ENCODE peak calls at places on chromosomes 1 and 21, in eight cellular contexts. K is prostate gland, Z is sigmoid colon, O is HCT116, T is transverse colon, M is endothelial cell of umbilical vein, V is spleen, H is esophagus muscularis mucosa. I is an unnamed sample. For H3K4me1, the result is how much of the 10 kb centered on the place peaks cover.

GRCh38 chr1:24392982-24393645 is 20.5 kb downstream of the STPG1 start:
- DNase-seq in K (no peak), Z (no peak), O (no peak), T (no peak), M (peak), V (no peak), H (peak), I (no peak)

GRCh38 chr1:98662354-98662665 is 789 bp downstream of the SNX7 start:
- DNase-seq in K (no peak), Z (no peak), O (no peak), T (no peak), M (no peak), V (no peak), H (no peak), I (no peak)

GRCh38 chr21:38181101-38181500 is 75.7 kb upstream of the KCNJ15 start:
- DNase-seq in K (no peak), Z (no peak), O (no peak), T (no peak), M (no peak), V (no peak), H (peak), I (no peak)

GRCh38 chr1:209583408-209583807 is at the start of gene CAMK1G:
- DNase-seq in K (no peak), Z (no peak), O (no peak), T (no peak), M (no peak), V (no peak), H (no peak), I (no peak)

GRCh38 chr21:31426235-31426797 is 82.3 kb upstream of the TIAM1 start:
- DNase-seq in K (no peak), Z (no peak), O (no peak), T (no peak), M (no peak), V (no peak), H (no peak), I (no peak)

GRCh38 chr1:211206981-211207380 is 52.2 kb upstream of the RCOR3 start:
- DNase-seq in K (no peak), Z (no peak), O (no peak), T (no peak), M (no peak), V (no peak), H (no peak), I (no peak)

GRCh38 chr1:27934818-27935549 is at the start of gene SMPDL3B:
- DNase-seq in K (peak), Z (no peak), O (peak), T (peak), M (peak), V (peak), H (no peak), I (no peak)

GRCh38 chr21:32403201-32403701 is 9.3 kb upstream of the EVA1C start:
- DNase-seq in K (peak), Z (peak), O (no peak), T (peak), M (peak), V (no peak), H (no peak), I (no peak)

GRCh38 chr1:16727190-16728111 is 12.9 kb upstream of the RNU1-4 start:
- DNase-seq in K (peak), Z (peak), O (peak), T (peak), M (peak), V (peak), H (peak), I (peak)

GRCh38 chr1:162530318-162530984 is 31.1 kb upstream of the UAP1 start:
- DNase-seq in K (no peak), Z (no peak), O (no peak), T (peak), M (peak), V (no peak), H (no peak), I (no peak)

GRCh38 chr1:81706650-81707435 is 93.9 kb upstream of the ADGRL2 start:
- DNase-seq in K (no peak), Z (no peak), O (no peak), T (no peak), M (peak), V (no peak), H (no peak), I (no peak)

GRCh38 chr1:117664314-117664713 is 58.5 kb downstream of the TENT5C start:
- DNase-seq in K (no peak), Z (no peak), O (no peak), T (no peak), M (no peak), V (no peak), H (no peak), I (no peak)

GRCh38 chr1:49048188-49048587 is 271.5 kb upstream of the BEND5 start:
- DNase-seq in K (no peak), Z (no peak), O (no peak), T (no peak), M (no peak), V (no peak), H (no peak), I (no peak)

GRCh38 chr1:94831636-94832035 is 11.5 kb downstream of the SLC44A3 start:
- DNase-seq in K (no peak), Z (no peak), O (no peak), T (no peak), M (no peak), V (no peak), H (no peak), I (no peak)

GRCh38 chr1:77538956-77539509 is 143.4 kb downstream of the ZZZ3 start:
- DNase-seq in K (no peak), Z (peak), O (no peak), T (peak), M (no peak), V (no peak), H (no peak), I (no peak)

GRCh38 chr1:47507921-47508894 is 70.4 kb downstream of the FOXD2 start:
- DNase-seq in K (peak), Z (no peak), O (no peak), T (peak), M (no peak), V (peak), H (no peak), I (no peak)

GRCh38 chr1:21937372-21938121 is 437 bp upstream of the HSPG2 start:
- DNase-seq in K (peak), Z (peak), O (peak), T (peak), M (peak), V (peak), H (no peak), I (no peak)

GRCh38 chr1:227318852-227319607 is 738 bp upstream of the CDC42BPA start:
- DNase-seq in K (peak), Z (peak), O (no peak), T (peak), M (peak), V (no peak), H (no peak), I (no peak)

DNA sequence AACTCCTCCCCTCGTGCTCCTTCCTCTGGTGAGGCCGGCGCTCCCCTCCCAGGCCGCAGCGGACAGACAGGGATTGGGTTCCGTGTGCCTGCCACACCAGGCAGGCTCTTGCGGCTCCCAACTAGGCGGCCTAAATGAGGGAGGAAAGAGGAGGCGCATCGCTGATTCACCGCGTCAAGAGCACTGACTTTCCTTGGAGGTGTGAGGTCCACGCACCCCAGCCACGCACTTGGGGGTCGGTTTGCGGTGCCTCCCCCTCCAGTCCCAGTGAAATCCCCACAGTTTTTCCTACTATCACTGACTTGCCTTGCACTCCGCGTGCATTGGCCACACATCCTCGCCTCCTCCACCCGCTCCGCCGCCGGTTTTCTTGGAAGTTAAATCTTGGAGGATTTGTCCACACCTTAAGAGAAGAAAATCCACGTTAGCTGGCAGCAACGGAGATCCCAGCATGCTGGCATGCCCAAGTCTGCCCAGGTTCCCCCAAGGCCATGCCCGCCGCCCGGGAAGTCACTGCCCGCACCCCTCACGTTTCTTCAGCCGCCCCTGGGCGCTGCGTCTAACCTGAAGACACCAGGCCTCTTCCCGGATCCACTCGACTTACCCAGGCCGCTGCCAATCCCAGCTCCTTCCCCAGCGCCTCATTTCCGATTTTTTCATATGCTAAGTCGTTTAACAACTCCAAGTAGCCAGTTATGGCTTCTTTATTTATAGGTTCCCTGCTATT is 1.1 kb upstream of the FOXD3 start:
- DNase-seq in K (no peak), Z (no peak), O (no peak), T (no peak), M (no peak), V (no peak), H (peak), I (no peak)
- H3K4me1 ChIP-seq in K (under half), Z (half or more), O (under half), T (under half), M (under half), V (half or more), H (half or more), I (under half)

GRCh38 chr1:214551436-214552173 is at the start of gene PTPN14:
- DNase-seq in K (peak), Z (peak), O (peak), T (peak), M (peak), V (peak), H (peak), I (no peak)

GRCh38 chr1:214551052-214551435 is 358 bp downstream of the PTPN14 start:
- DNase-seq in K (peak), Z (peak), O (no peak), T (peak), M (no peak), V (peak), H (peak), I (no peak)

GRCh38 chr1:214553142-214553710 is 1.8 kb upstream of the PTPN14 start:
- DNase-seq in K (no peak), Z (no peak), O (no peak), T (no peak), M (peak), V (no peak), H (no peak), I (no peak)

GRCh38 chr1:214550339-214551051 is 907 bp downstream of the PTPN14 start:
- DNase-seq in K (no peak), Z (no peak), O (no peak), T (no peak), M (no peak), V (no peak), H (peak), I (no peak)

DNA sequence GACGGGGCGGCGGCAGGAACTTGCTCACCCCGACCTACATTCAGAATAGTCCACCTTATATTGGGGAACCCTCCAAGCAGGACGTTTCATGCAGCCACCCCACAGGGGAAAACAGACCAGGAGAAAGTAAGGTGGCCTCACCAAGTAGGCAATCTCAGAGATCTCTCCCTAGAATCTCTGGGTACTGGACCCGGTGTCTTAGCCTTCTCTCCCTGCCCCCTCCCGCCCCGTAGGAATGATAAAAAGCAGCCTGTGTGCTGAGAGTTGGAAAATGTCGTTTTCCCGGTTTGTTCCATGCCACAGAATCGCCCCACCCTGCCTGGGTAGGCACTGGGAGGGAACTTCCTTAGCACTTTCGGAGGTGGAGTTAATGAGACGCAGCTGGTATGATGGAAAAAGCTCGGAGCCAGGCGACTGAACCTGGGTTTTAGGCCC is 789 bp upstream of the PTPN14 start:
- DNase-seq in K (peak), Z (peak), O (peak), T (peak), M (peak), V (no peak), H (peak), I (no peak)
- TF ChIP-seq POLR2AphosphoS5 in K (peak), Z (no peak), O (peak), T (peak), M (no peak), V (peak), H (peak), I (no peak)

GRCh38 chr21:36706482-36706852 is 7.6 kb downstream of the SIM2 start:
- DNase-seq in K (no peak), Z (no peak), O (no peak), T (no peak), M (no peak), V (peak), H (no peak), I (peak)
- H3K4me1 ChIP-seq in K (under half), Z (half or more), O (under half), T (under half), M (under half), V (half or more), H (half or more), I (under half)

GRCh38 chr1:202214089-202214843 is 20.7 kb downstream of the LGR6 start:
- DNase-seq in K (no peak), Z (no peak), O (no peak), T (peak), M (no peak), V (no peak), H (no peak), I (no peak)

GRCh38 chr1:202210969-202211368 is 17.4 kb downstream of the LGR6 start:
- DNase-seq in K (no peak), Z (no peak), O (no peak), T (no peak), M (no peak), V (no peak), H (no peak), I (no peak)

GRCh38 chr1:202210370-202210769 is 16.8 kb downstream of the LGR6 start:
- DNase-seq in K (peak), Z (no peak), O (no peak), T (no peak), M (no peak), V (no peak), H (no peak), I (no peak)

GRCh38 chr1:202213361-202214088 is 19.9 kb downstream of the LGR6 start:
- DNase-seq in K (no peak), Z (no peak), O (no peak), T (no peak), M (no peak), V (no peak), H (no peak), I (no peak)

GRCh38 chr1:202212787-202213186 is 19.2 kb downstream of the LGR6 start:
- DNase-seq in K (no peak), Z (no peak), O (no peak), T (no peak), M (no peak), V (no peak), H (no peak), I (no peak)
- TF ChIP-seq POLR2AphosphoS5 in K (no peak), Z (no peak), O (no peak), T (no peak), M (no peak), V (no peak), H (no peak), I (no peak)

DNA sequence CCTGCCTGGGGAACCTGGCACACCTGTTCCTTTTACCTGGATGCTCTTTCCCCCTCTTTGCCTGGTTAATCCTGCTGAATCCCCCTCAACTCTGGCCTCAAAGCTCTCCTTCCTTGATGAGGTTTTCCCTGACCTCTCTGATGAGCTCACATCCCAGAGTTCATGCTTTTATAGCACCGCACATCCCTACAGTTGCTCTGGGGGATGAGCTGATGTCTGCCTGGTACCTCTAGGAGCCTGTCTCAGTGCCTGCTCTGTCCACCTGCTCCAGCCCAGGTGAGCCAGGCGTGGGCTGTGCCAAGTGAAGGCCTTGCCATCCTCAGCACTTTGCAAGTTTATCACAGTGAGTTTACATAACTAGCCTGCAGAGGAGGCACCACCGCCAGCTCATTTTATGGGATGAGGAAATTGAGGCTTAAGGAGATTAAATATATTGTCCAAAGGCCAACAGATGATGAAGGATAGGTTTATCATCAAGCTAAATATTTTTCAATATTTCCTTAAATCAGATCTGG is 58.6 kb upstream of the TMPRSS2 start:
- DNase-seq in K (peak), Z (no peak), O (no peak), T (peak), M (no peak), V (no peak), H (no peak), I (no peak)
- H3K4me1 ChIP-seq in K (under half), Z (under half), O (under half), T (under half), M (under half), V (under half), H (under half), I (under half)

GRCh38 chr1:183471748-183472487 is 381 bp upstream of the SMG7 start:
- DNase-seq in K (peak), Z (peak), O (peak), T (peak), M (peak), V (peak), H (peak), I (peak)
- TF ChIP-seq POLR2AphosphoS5 in K (peak), Z (peak), O (no peak), T (peak), M (no peak), V (peak), H (peak), I (peak)

GRCh38 chr1:206706806-206707205 is 22.1 kb downstream of the MAPKAPK2 start:
- DNase-seq in K (no peak), Z (peak), O (no peak), T (no peak), M (no peak), V (no peak), H (no peak), I (no peak)

GRCh38 chr1:206705744-206706297 is 21.1 kb downstream of the MAPKAPK2 start:
- DNase-seq in K (no peak), Z (peak), O (no peak), T (no peak), M (no peak), V (no peak), H (no peak), I (no peak)

GRCh38 chr1:206705187-206705586 is 20.5 kb downstream of the MAPKAPK2 start:
- DNase-seq in K (no peak), Z (peak), O (no peak), T (no peak), M (no peak), V (no peak), H (no peak), I (no peak)

GRCh38 chr1:206708058-206708457 is 23.4 kb downstream of the MAPKAPK2 start:
- DNase-seq in K (no peak), Z (peak), O (no peak), T (peak), M (peak), V (peak), H (no peak), I (no peak)

DNA sequence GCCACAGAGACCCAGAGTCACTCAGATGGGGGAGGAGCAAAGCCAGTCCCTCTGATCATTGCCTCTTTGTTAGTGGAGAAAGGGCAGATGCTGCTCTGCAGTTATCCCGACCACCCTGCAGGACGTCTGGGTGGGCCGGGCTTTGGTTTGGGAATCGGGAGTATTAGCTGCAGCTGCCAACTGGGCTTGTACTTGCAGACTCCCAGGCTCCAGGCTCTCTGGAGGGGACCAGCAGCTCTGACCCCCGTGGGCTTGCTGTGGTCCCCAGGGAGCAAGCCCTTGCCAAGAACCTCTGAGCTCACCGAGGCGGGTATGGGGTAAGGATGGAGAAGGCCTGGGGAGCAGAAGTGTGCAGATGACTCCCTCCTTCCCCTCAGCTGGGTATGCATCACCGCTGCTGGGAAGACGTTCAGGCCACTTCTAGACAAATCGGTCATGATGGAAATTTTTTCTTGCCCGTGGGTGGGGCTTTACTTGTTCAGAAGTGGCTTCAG is 21.6 kb downstream of the MAPKAPK2 start:
- DNase-seq in K (no peak), Z (peak), O (no peak), T (no peak), M (no peak), V (no peak), H (no peak), I (no peak)
- H3K4me1 ChIP-seq in K (under half), Z (half or more), O (under half), T (half or more), M (under half), V (half or more), H (half or more), I (half or more)

GRCh38 chr1:11797525-11798216 is 8.1 kb downstream of the MTHFR start:
- DNase-seq in K (no peak), Z (peak), O (no peak), T (no peak), M (peak), V (peak), H (no peak), I (no peak)

GRCh38 chr1:11793819-11794218 is 11.9 kb downstream of the MTHFR start:
- DNase-seq in K (no peak), Z (peak), O (no peak), T (no peak), M (no peak), V (peak), H (no peak), I (no peak)

GRCh38 chr1:11794446-11795237 is 11.1 kb downstream of the MTHFR start:
- DNase-seq in K (no peak), Z (peak), O (no peak), T (no peak), M (no peak), V (peak), H (no peak), I (no peak)

GRCh38 chr1:11796036-11796828 is 9.5 kb downstream of the MTHFR start:
- DNase-seq in K (no peak), Z (peak), O (no peak), T (no peak), M (peak), V (peak), H (no peak), I (no peak)

DNA sequence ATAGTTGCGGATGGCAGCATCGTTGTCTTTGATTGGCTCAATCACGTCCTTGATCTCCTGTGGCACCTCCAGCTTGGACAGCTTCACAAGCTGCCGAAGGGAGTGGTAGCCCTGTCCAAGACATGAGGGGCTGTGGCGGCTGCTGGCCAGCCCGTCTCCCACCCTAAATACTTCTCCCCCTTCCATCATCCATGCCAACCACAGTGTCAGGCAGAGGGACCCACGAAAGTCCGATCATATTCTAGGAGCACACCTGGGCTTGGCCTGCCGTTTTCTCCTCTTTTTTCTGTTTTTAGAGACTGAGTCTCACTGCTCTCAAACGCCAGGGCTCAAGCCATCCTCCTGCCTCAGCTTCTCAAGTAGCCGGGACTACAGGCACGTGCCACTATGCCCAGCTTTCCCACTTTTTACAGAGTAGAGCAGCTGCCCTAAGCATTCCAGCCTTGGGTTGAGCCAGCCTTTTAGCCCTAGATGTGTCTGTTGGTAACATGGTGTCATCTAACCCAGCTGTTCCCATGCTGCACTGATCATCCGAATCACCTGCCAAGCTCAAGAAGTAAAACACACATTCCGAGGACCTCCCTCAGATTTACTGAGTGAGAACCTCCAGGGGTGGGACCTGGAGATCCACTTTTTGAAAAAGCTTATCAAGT is 10.4 kb downstream of the MTHFR start:
- DNase-seq in K (no peak), Z (no peak), O (no peak), T (no peak), M (no peak), V (peak), H (no peak), I (no peak)
- TF ChIP-seq POLR2AphosphoS5 in K (no peak), Z (no peak), O (no peak), T (no peak), M (no peak), V (no peak), H (no peak), I (no peak)